ENCODE peak calls at places on chromosome 17, in nine cellular contexts. Z is ovary, U is GM12878, D is A549, S is body of pancreas, C is spleen, G is testis, N is lower leg skin, K is GM12892. H is an unnamed sample.

GRCh38 chr17:33239702-33240101 is 53.4 kb downstream of the ASIC2 start:
- DNase-seq in Z (no peak), D (no peak), K (no peak), S (no peak), N (no peak), C (no peak), G (no peak), U (no peak), H (no peak)

GRCh38 chr17:60743812-60744211 is 66.2 kb downstream of the BCAS3 start:
- DNase-seq in Z (no peak), K (no peak), D (no peak), S (peak), C (no peak), G (no peak), N (no peak), U (no peak), H (no peak)

GRCh38 chr17:66950886-66951604 is 13.5 kb upstream of the CACNG4 start:
- DNase-seq in C (no peak), D (no peak), S (no peak), N (no peak), K (no peak), Z (no peak), G (no peak), U (no peak), H (no peak)

GRCh38 chr17:82388223-82388921 is 16.8 kb downstream of the UTS2R start:
- DNase-seq in C (no peak), G (no peak), N (no peak), S (peak), Z (peak), D (peak), K (no peak), U (no peak), H (peak)

GRCh38 chr17:80359422-80360110 is 55.4 kb upstream of the ENDOV start:
- DNase-seq in Z (peak), G (no peak), N (no peak), K (no peak), D (no peak), U (no peak), C (peak), S (no peak), H (no peak)

GRCh38 chr17:67218385-67218950 is 26.5 kb downstream of the HELZ start:
- DNase-seq in N (no peak), U (no peak), C (no peak), Z (no peak), G (no peak), D (no peak), S (no peak), K (no peak), H (no peak)

GRCh38 chr17:34658796-34659195 is 79.4 kb downstream of the TMEM132E start:
- DNase-seq in C (no peak), G (no peak), Z (no peak), D (no peak), N (no peak), S (no peak), K (no peak), U (no peak), H (no peak)

GRCh38 chr17:48104440-48104839 is 3.1 kb upstream of the SNX11 start:
- DNase-seq in N (no peak), S (no peak), D (no peak), C (peak), G (no peak), Z (no peak), U (no peak), K (no peak), H (no peak)

GRCh38 chr17:74946641-74947040 is 10.9 kb downstream of the OTOP3 start:
- DNase-seq in C (no peak), U (no peak), S (no peak), K (no peak), N (no peak), G (no peak), D (no peak), Z (no peak), H (no peak)

GRCh38 chr17:81302861-81303326 is 7.8 kb upstream of the SLC38A10 start:
- DNase-seq in N (no peak), U (no peak), G (no peak), C (no peak), K (no peak), Z (no peak), S (peak), D (no peak), H (no peak)

GRCh38 chr17:80761421-80761871 is 216.8 kb downstream of the RPTOR start:
- DNase-seq in U (no peak), D (no peak), C (no peak), N (no peak), S (no peak), Z (no peak), G (no peak), K (no peak), H (no peak)

GRCh38 chr17:19766421-19767270 is 18.5 kb upstream of the ALDH3A1 start:
- DNase-seq in D (peak), G (peak), C (peak), N (peak), S (peak), Z (peak), K (peak), U (no peak), H (peak)

GRCh38 chr17:5354886-5355415 is 64.5 kb downstream of the NUP88 start:
- DNase-seq in S (no peak), C (no peak), G (no peak), D (no peak), U (no peak), N (no peak), Z (no peak), K (no peak), H (no peak)

GRCh38 chr17:73255671-73256181 is 6.0 kb downstream of the CPSF4L start:
- DNase-seq in N (peak), U (no peak), K (peak), C (peak), D (peak), Z (peak), S (peak), G (peak), H (peak)

GRCh38 chr17:954431-955164 is 25.0 kb downstream of the NXN start:
- DNase-seq in C (no peak), N (no peak), S (no peak), K (no peak), G (no peak), Z (no peak), D (peak), U (no peak), H (no peak)

GRCh38 chr17:31339906-31340661 is 18.7 kb upstream of the EVI2A start:
- DNase-seq in Z (no peak), U (no peak), K (no peak), C (no peak), G (no peak), S (no peak), D (no peak), N (no peak), H (peak)

GRCh38 chr17:76527430-76528111 is 9.9 kb downstream of the CYGB start:
- DNase-seq in D (no peak), G (peak), U (no peak), C (peak), N (no peak), K (no peak), S (peak), Z (peak), H (no peak)

GRCh38 chr17:59378621-59379194 is 47.3 kb downstream of the YPEL2 start:
- DNase-seq in K (no peak), D (no peak), N (no peak), U (no peak), G (no peak), S (no peak), Z (no peak), C (no peak), H (no peak)

GRCh38 chr17:74385201-74385600 is 17.9 kb downstream of the GPR142 start:
- DNase-seq in K (no peak), U (no peak), G (no peak), Z (no peak), N (no peak), C (no peak), D (no peak), S (no peak), H (no peak)

GRCh38 chr17:66976781-66977201 is 12.3 kb downstream of the CACNG4 start:
- DNase-seq in S (no peak), C (no peak), N (no peak), U (no peak), Z (no peak), K (no peak), D (no peak), G (no peak), H (no peak)

GRCh38 chr17:15651583-15652110 is 32.1 kb upstream of the FBXW10B start:
- DNase-seq in Z (peak), N (peak), S (peak), K (no peak), C (peak), G (peak), U (peak), D (peak), H (peak)
- TF ChIP-seq POLR2A in Z (no peak), N (no peak), S (no peak), K (no peak), C (no peak), G (no peak), U (no peak), D (peak), H (no peak)

DNA sequence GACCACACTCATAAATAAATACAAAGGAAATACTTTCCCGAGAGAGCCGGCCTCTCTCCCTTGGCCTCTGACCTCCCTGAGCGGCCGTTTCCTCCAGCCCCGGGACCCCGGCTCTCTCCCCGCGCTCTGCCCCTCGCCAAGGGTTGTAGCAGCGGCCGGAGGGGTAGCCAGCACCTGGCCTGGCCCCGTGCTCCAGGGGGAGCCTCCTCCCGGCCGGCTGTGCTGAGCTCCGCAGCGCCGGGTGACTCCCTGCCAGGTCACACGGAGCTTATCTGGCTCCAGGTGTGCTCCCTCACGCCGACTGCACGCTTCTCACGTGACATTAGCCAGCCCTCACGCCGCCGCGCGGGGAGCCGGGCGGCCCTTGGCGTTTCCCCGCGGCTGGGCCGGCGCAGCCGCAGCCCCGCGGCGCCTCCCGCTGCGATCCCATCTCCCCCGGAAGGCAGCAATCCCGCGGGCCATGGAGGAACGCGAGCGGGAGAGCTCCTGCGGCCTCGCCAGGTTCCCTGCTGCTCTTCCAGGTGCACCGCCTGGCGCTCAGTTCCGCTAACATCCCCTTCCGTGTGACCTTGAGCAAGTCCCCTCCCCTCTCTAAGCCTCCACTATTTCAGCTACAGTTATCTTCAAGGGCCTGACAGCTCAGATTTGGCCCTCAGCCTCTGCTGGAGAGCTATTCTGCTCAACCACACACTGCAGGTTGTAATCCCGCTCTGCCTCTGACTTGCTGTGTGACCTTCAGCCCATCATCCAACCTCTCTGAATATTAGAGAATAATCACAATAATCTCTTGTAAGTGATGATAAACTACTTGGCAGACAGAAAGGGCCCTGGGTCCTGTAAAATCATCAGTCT is 3.5 kb downstream of the MYO18A start:
- DNase-seq in N (peak), Z (peak), K (peak), D (peak), U (no peak), G (peak), C (peak), S (peak), H (peak)
- TF ChIP-seq POLR2A in N (no peak), Z (no peak), K (peak), D (peak), U (peak), G (no peak), C (no peak), S (peak), H (peak)

DNA sequence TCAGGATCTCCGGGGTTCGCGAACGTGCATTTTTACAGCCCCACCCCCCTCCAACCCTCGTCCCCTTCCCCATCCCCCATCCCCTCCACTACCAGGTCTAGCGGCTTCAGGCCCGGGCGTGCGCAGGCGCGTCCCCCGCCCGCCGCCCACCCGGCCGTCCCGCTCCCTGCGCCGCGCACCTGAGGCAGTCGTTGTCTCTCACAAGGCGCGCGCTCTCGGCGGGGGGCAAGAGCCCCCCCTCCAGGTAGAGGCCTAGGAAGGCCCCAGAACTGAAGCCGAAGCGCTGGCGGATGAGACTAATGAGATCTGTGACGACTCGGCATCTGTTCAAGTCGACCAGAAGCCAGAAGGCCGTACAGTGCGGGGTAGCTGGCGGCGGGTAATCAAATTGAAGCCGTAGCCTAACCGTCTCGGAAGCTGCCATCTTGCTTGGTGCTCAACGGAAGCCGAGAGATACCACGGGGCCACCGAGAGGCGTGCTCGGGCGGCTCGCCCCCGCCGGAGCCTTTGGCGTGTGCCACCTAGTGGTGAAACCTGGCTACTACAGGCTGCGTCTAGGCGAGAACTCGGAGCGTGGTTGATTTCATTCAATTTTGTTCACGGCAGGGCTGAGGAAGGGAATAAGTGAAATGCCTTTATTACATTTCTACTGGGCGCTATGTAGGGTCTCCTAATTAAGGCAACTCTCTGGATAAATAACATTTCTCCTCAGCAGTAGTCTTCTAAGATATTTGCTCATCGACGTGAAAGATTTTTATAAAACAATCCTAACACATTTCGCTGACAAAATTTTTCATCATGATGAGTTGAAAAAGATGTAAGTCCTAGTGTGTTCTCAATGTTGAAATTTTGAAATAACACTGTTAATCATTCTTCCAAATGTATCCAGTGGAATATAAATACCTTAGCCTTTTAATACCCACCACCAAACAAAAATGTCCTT is at the start of gene COIL:
- DNase-seq in N (peak), G (peak), D (peak), C (peak), S (peak), U (peak), Z (peak), K (peak), H (peak)
- TF ChIP-seq POLR2A in N (no peak), G (no peak), D (peak), C (no peak), S (no peak), U (peak), Z (peak), K (peak), H (peak)

GRCh38 chr17:57948555-57949420 is 6.4 kb downstream of the CUEDC1 start:
- DNase-seq in Z (no peak), D (peak), C (no peak), K (no peak), U (no peak), S (no peak), G (no peak), N (no peak), H (no peak)

GRCh38 chr17:57948169-57948554 is 7.0 kb downstream of the CUEDC1 start:
- DNase-seq in U (no peak), Z (no peak), S (no peak), C (no peak), N (no peak), D (no peak), G (no peak), K (no peak), H (no peak)

GRCh38 chr17:57945999-57946797 is 9.0 kb downstream of the CUEDC1 start:
- DNase-seq in S (no peak), C (no peak), G (no peak), K (no peak), D (no peak), N (no peak), Z (no peak), U (no peak), H (no peak)

GRCh38 chr17:57947369-57947768 is 7.8 kb downstream of the CUEDC1 start:
- DNase-seq in N (no peak), U (no peak), D (no peak), C (no peak), K (no peak), S (no peak), Z (no peak), G (no peak), H (no peak)

GRCh38 chr17:57946798-57947358 is 8.3 kb downstream of the CUEDC1 start:
- DNase-seq in K (peak), U (peak), D (peak), Z (peak), C (peak), G (peak), S (peak), N (no peak), H (peak)
- TF ChIP-seq POLR2A in K (no peak), U (no peak), D (no peak), Z (no peak), C (no peak), G (no peak), S (no peak), N (no peak), H (no peak)

DNA sequence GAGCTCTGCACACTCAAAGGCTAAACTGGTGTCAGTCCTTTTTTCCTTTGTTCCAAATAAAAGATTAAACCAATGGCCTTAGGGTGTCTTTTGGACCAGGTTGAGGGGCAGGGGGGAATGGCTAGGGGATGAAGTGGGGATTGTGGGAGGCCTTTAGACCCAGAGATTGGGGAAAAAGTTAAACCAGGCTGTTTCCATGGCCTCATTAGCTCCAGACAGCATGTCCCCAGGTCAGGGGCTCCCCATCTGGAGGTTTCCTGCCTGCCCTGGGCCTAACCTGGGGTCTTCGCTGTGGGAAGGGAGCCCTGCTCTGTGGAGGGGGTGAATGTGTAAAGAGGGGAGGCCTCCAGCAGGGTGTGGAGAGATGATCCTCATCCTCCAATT is 10.3 kb downstream of the FKBP10 start:
- DNase-seq in C (no peak), U (no peak), D (no peak), S (no peak), G (no peak), Z (no peak), N (no peak), K (no peak), H (no peak)
- TF ChIP-seq POLR2A in C (no peak), U (no peak), D (no peak), S (no peak), G (no peak), Z (no peak), N (no peak), K (no peak), H (no peak)

GRCh38 chr17:17694229-17695081 is 13.2 kb downstream of the RAI1 start:
- DNase-seq in Z (peak), U (no peak), S (peak), D (peak), K (peak), C (peak), N (peak), G (peak), H (peak)
- TF ChIP-seq POLR2A in Z (peak), U (peak), S (peak), D (peak), K (peak), C (no peak), N (no peak), G (no peak), H (peak)

GRCh38 chr17:27522028-27522639 is 65.9 kb downstream of the KSR1 start:
- DNase-seq in Z (no peak), G (no peak), S (no peak), C (peak), D (no peak), U (no peak), N (no peak), K (no peak), H (no peak)
- TF ChIP-seq POLR2A in Z (no peak), G (no peak), S (no peak), C (no peak), D (no peak), U (no peak), N (no peak), K (no peak), H (no peak)

H was measured in erythroblast.